ENCODE peak calls at places on chromosomes 7 and 10, in ten cellular contexts. V is MV-4-11; X is stimulated activated CD4-positive, alpha-beta T cell treated with anti-CD3 and anti-CD28 coated beads, Interleukin-1b, Interleukin-23, amount 100 ng/mL, for 48 hours; K is IMR-90; O is suprapubic skin; F is cardiac muscle cell; R is activated CD8-positive, alpha-beta T cell treated with anti-CD3 and anti-CD28 coated beads, Interleukin-2, amount 10 ng/mL, durations not matched to agents 7 days and 5 days; W is upper lobe of right lung; D is amniotic stem cell; U is T follicular helper cell. C is an unnamed sample.

GRCh38 chr10:5968681-5969453 is 8.5 kb downstream of the IL15RA start:
- DNase-seq in V (no peak), X (no peak), K (no peak), O (peak), F (no peak), R (no peak), W (no peak), D (no peak), U (no peak), C (no peak)

GRCh38 chr7:69893915-69894314 is 295.6 kb downstream of the AUTS2 start:
- DNase-seq in V (peak), X (no peak), K (no peak), O (no peak), F (no peak), R (no peak), W (no peak), D (no peak), U (no peak), C (no peak)

GRCh38 chr7:73520673-73521635 is 1.1 kb downstream of the BAZ1B start:
- DNase-seq in V (peak), X (peak), K (peak), O (peak), F (peak), R (peak), W (no peak), D (no peak), U (no peak), C (no peak)

GRCh38 chr7:135168001-135168400 is 2.5 kb downstream of the CYREN start:
- DNase-seq in V (no peak), X (no peak), K (no peak), O (no peak), F (no peak), R (no peak), W (no peak), D (no peak), U (no peak), C (no peak)

GRCh38 chr10:115968236-115968635 is 304.8 kb downstream of the GFRA1 start:
- DNase-seq in V (no peak), X (no peak), K (no peak), O (no peak), F (no peak), R (no peak), W (no peak), D (no peak), U (no peak), C (peak)

GRCh38 chr7:67955061-67955460 is 958.4 kb downstream of the TYW1 start:
- DNase-seq in V (no peak), X (no peak), K (no peak), O (no peak), F (no peak), R (no peak), W (no peak), D (no peak), U (no peak), C (no peak)

GRCh38 chr10:10734356-10735064 is 283.2 kb upstream of the CELF2 start:
- DNase-seq in V (peak), X (no peak), K (no peak), O (no peak), F (no peak), R (no peak), W (no peak), D (no peak), U (no peak), C (peak)

GRCh38 chr10:62734781-62735463 is 69.6 kb upstream of the ADO start:
- DNase-seq in V (no peak), X (no peak), K (no peak), O (no peak), F (no peak), R (no peak), W (no peak), D (no peak), U (no peak), C (no peak)